ENCODE peak calls at places on chromosomes 7 and 10, in six cellular contexts. Q is K562, J is HCT116, X is GM12878, H is H1, B is HepG2. M is an unnamed sample. For H3K4me1, the result is how much of the 10 kb centered on the place peaks cover.

GRCh38 chr10:8051851-8052257 is 2.6 kb upstream of the GATA3 start:
- DNase-seq in X (no peak), H (no peak), J (no peak), B (no peak), Q (no peak), M (no peak)

GRCh38 chr7:102834466-102834865 is 78.3 kb upstream of the LRRC17 start:
- DNase-seq in Q (no peak), J (no peak), X (no peak), B (no peak), H (no peak), M (no peak)

GRCh38 chr10:15451137-15452094 is 80.3 kb upstream of the FAM171A1 start:
- DNase-seq in B (no peak), J (no peak), H (no peak), X (no peak), Q (peak), M (no peak)

GRCh38 chr7:101932053-101932452 is 114.6 kb downstream of the CUX1 start:
- DNase-seq in X (no peak), H (no peak), Q (no peak), B (no peak), J (no peak), M (no peak)

GRCh38 chr10:71761541-71762113 is 11.7 kb downstream of the VSIR start:
- DNase-seq in J (no peak), B (no peak), H (no peak), X (no peak), Q (peak), M (no peak)

GRCh38 chr10:69315610-69316312 is 37.5 kb downstream of the HK1 start:
- DNase-seq in B (no peak), H (no peak), Q (peak), X (no peak), J (no peak), M (no peak)

GRCh38 chr7:102317231-102318059 is 30.8 kb downstream of the SH2B2 start:
- DNase-seq in H (no peak), Q (peak), X (no peak), B (no peak), J (no peak), M (no peak)

GRCh38 chr10:119449760-119450461 is 92.6 kb downstream of the RGS10 start:
- DNase-seq in H (no peak), B (no peak), Q (no peak), X (no peak), J (no peak), M (no peak)

GRCh38 chr7:140402178-140402835 is 1.6 kb upstream of the RAB19 start:
- DNase-seq in B (no peak), J (no peak), Q (no peak), H (no peak), X (no peak), M (no peak)

GRCh38 chr10:117350905-117351304 is 24.3 kb downstream of the PDZD8 start:
- DNase-seq in J (no peak), B (no peak), X (no peak), Q (no peak), H (no peak), M (no peak)

GRCh38 chr10:132532784-132533560 is 4.6 kb upstream of the INPP5A start:
- DNase-seq in Q (no peak), X (no peak), B (no peak), J (peak), H (no peak), M (no peak)

GRCh38 chr7:102916426-102916825 is 3.6 kb downstream of the LRRC17 start:
- DNase-seq in B (no peak), Q (no peak), J (no peak), X (no peak), H (no peak), M (no peak)

GRCh38 chr7:28123752-28124151 is 56.8 kb downstream of the JAZF1 start:
- DNase-seq in B (no peak), X (no peak), Q (no peak), H (no peak), J (no peak), M (no peak)

GRCh38 chr7:28126047-28127041 is 54.3 kb downstream of the JAZF1 start:
- DNase-seq in Q (no peak), B (no peak), H (no peak), J (no peak), X (no peak), M (no peak)

GRCh38 chr7:28124413-28124812 is 56.2 kb downstream of the JAZF1 start:
- DNase-seq in J (no peak), H (no peak), B (no peak), Q (no peak), X (no peak), M (no peak)

GRCh38 chr7:28128608-28129007 is 52.0 kb downstream of the JAZF1 start:
- DNase-seq in B (no peak), J (no peak), H (no peak), Q (no peak), X (no peak), M (no peak)

DNA sequence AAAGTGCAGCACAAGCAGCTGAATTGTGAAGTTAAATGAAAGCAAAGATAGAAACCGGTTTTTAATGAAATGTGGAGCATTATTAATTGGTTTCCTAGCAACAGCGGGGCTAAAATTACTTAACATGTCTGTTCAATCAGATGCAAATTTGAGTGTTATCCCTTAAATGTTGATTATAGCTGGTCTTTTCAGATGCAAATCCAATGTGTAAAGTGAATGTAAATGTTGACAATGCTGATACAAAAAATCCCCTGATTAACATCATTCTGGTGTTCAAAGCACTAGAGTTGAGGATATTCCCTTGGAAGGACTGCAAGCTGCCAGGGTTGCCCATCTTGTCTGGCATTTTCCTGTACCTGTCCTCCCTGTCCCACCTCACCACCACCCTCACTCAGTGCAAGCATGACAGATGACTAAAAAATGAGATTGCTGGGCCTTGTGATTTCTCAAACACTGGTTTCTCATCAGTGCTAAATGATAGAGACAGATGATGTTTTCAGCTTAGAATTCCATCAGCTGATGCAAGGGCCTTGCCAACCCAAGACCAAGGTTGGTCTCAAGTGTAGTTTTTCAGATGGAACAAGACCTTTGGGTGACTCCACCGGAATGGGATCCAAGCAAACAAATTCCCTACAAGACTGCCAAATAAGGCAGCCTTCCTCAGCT is 55.1 kb downstream of the JAZF1 start:
- DNase-seq in B (no peak), H (no peak), X (no peak), J (no peak), Q (no peak), M (peak)
- H3K4me1 ChIP-seq in B (under half), H (under half), X (under half), J (under half), Q (under half), M (under half)

GRCh38 chr10:81889181-81889769 is 14.3 kb downstream of the NRG3 start:
- DNase-seq in Q (no peak), X (no peak), H (no peak), J (no peak), B (no peak), M (no peak)
- TF ChIP-seq ZNF274 in Q (no peak), X (no peak), H (no peak), J (no peak), B (no peak), M (no peak)

GRCh38 chr10:11018426-11018818 is 750 bp downstream of the CELF2 start:
- DNase-seq in H (no peak), J (no peak), X (no peak), Q (no peak), B (no peak), M (no peak)
- TF ChIP-seq YY1 in H (no peak), J (no peak), X (no peak), Q (no peak), B (no peak), M (no peak)

GRCh38 chr7:158698657-158699195 is 5.9 kb downstream of the NCAPG2 start:
- DNase-seq in H (no peak), Q (no peak), J (no peak), X (no peak), B (no peak), M (no peak)

GRCh38 chr7:158695726-158696452 is 8.7 kb downstream of the NCAPG2 start:
- DNase-seq in B (peak), H (no peak), J (peak), X (peak), Q (peak), M (no peak)

GRCh38 chr7:158699341-158699740 is 5.3 kb downstream of the NCAPG2 start:
- DNase-seq in Q (no peak), X (no peak), J (no peak), B (no peak), H (no peak), M (no peak)

GRCh38 chr7:158695056-158695455 is 9.5 kb downstream of the NCAPG2 start:
- DNase-seq in H (no peak), J (no peak), X (no peak), B (no peak), Q (no peak), M (no peak)

DNA sequence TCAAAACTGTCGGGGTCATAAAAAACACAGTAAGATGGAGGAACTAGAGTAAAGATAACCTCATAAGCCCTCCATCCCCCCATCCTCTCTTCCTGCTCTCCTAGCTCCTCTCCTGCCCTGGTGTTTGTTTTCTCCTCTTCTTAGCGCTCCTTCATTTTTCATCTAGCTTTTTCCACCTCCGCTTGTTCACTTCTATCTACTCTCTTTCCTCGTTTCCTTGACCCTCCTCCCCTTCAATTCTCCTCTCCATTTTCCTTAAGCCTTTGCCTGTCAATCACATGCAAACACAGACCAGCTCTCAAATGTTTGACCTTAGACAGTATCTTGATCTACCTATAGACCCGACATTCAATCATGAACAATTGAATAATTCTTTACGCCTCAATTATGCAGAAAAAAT is 10.0 kb downstream of the NCAPG2 start:
- DNase-seq in H (no peak), B (no peak), Q (no peak), X (no peak), J (no peak), M (no peak)
- H3K4me1 ChIP-seq in H (under half), B (under half), Q (under half), X (under half), J (under half), M (under half)

GRCh38 chr7:40230086-40230485 is 95.3 kb downstream of the SUGCT start:
- DNase-seq in J (no peak), X (no peak), Q (no peak), H (no peak), B (no peak), M (no peak)

GRCh38 chr7:40234046-40234445 is 99.2 kb downstream of the SUGCT start:
- DNase-seq in B (no peak), Q (no peak), H (no peak), X (no peak), J (no peak), M (no peak)

GRCh38 chr7:40234666-40235065 is 99.9 kb downstream of the SUGCT start:
- DNase-seq in B (no peak), J (no peak), Q (no peak), X (no peak), H (no peak), M (no peak)

GRCh38 chr7:40231796-40232195 is 97.0 kb downstream of the SUGCT start:
- DNase-seq in Q (no peak), X (no peak), H (no peak), B (no peak), J (no peak), M (no peak)

GRCh38 chr7:40232242-40232929 is 97.6 kb downstream of the SUGCT start:
- DNase-seq in B (peak), Q (peak), J (peak), H (no peak), X (no peak), M (peak)
- TF ChIP-seq ZNF274 in B (no peak), Q (no peak), J (no peak), H (no peak), X (no peak), M (no peak)

DNA sequence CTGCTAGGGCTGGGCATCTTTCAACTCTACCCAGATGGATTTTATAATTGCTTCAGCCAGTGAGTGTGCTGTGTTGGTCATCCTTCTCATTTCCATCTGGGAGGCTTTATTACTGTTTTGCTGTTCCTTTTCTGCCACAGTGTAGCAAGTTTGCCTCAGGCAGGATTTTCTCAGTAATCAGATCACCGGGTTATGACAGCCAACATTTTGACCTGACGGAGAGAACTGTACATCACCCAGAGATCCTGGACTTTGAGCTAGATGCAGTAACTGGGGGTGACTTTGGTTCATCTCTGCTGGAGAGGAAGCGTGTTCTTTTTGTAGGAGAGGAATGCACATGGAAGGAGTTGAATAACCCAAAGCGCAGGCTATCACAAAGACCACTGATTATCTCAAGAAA is 111.8 kb upstream of the AGR3 start:
- DNase-seq in X (no peak), Q (no peak), J (no peak), H (no peak), B (no peak), M (no peak)
- TF ChIP-seq YY1 in X (no peak), Q (no peak), J (no peak), H (no peak), B (no peak), M (no peak)

DNA sequence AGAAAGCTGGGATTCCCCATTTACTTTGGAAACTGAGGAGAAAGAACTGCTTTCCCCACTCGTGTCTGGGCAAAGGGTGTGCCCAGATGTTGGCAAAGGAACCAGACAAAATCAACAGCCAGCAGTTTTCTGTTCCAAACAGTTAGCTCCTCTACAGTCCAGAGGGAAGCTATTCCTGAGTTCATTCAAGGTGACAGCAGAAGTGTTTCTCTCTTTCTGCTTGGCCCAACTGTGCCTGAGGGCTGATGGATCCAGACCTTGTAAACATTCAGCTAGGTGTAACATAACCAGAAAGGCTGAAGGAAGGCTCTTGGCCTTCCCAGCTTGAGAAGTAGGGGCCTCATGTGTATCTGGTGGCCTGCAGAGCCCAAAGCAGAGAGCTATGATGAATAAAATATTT is 7.0 kb upstream of the ALDH18A1 start:
- DNase-seq in J (no peak), X (no peak), Q (no peak), B (no peak), H (no peak), M (no peak)
- H3K4me1 ChIP-seq in J (under half), X (under half), Q (under half), B (under half), H (under half), M (under half)

GRCh38 chr7:2403718-2404648 is 572 bp downstream of the CHST12 start:
- DNase-seq in Q (peak), B (no peak), J (no peak), X (no peak), H (no peak), M (no peak)

GRCh38 chr7:2405201-2405600 is 1.8 kb downstream of the CHST12 start:
- DNase-seq in B (no peak), Q (no peak), X (no peak), J (no peak), H (no peak), M (no peak)

GRCh38 chr7:2404714-2405119 is 1.3 kb downstream of the CHST12 start:
- DNase-seq in Q (peak), H (no peak), J (no peak), B (no peak), X (no peak), M (no peak)

GRCh38 chr7:2403014-2403717 is at the start of gene CHST12:
- DNase-seq in X (peak), B (peak), Q (peak), H (peak), J (peak), M (peak)

DNA sequence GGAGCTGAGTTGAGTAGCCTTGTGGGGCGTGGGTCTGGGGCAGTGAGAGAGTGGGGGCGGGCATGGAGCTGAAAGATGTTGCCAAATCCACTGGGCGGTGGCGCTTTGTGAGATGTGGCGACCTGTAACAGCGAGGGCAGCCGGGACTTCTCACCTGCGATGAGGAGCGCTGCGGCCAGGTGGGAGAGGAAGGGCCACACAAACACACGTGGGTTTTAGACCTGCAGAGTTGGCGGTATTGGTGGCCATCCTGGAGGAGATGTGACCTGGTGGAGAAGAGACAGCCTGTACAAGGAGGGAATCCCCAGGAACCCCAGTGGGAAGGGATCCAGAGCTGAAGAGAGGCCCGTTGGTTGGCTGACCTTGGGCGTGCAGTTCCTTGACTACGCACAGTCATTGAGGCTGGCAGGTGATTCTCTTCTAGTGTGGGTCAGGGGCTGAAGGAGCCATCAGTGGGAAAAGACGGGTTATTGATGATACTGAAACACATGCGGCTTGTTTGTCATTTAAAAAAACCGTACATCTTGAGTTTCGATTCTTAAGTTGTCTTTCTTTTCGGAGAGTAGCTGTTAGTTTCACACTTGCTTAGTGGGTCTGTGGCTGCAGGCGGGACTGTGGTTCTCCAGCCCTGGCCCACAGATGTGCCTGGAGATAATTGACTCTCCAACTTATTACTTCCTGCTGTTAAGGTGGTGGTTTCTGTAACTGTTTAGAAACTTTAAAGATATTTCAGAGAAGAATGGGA is 2.4 kb downstream of the CHST12 start:
- DNase-seq in J (no peak), X (peak), H (no peak), Q (peak), B (no peak), M (no peak)
- TF ChIP-seq ZNF274 in J (no peak), X (no peak), H (no peak), Q (no peak), B (no peak), M (no peak)

GRCh38 chr10:80421369-80422220 is 13.2 kb downstream of the PRXL2A start:
- DNase-seq in X (peak), Q (no peak), H (no peak), B (no peak), J (no peak), M (no peak)
- TF ChIP-seq YY1 in X (no peak), Q (no peak), H (no peak), B (no peak), J (no peak), M (no peak)

M was measured in NT2/D1.